ENCODE peak calls at places on chromosomes 6 and 20, in five cellular contexts. O is fibroblast of the aortic adventitia, I is foreskin keratinocyte, P is MCF 10A, W is nephron progenitor cell. T is an unnamed sample.

GRCh38 chr6:149925253-149925973 is 2.5 kb upstream of the RAET1G start:
- DNase-seq in I (no peak), P (no peak), O (no peak), W (peak), T (no peak)

GRCh38 chr20:41048475-41049242 is 20.0 kb downstream of the TOP1 start:
- DNase-seq in P (no peak), W (no peak), I (no peak), O (no peak), T (no peak)

GRCh38 chr6:139927236-139927635 is 552.8 kb upstream of the CITED2 start:
- DNase-seq in P (peak), O (peak), I (no peak), W (no peak), T (no peak)

GRCh38 chr20:53829706-53830521 is 236.3 kb upstream of the ZNF217 start:
- DNase-seq in P (peak), I (no peak), W (no peak), O (peak), T (no peak)

GRCh38 chr20:54212226-54212625 is 4.3 kb downstream of the PFDN4 start:
- DNase-seq in O (peak), W (no peak), I (no peak), P (no peak), T (no peak)

GRCh38 chr20:53331151-53331973 is 262.3 kb downstream of the ZNF217 start:
- DNase-seq in O (peak), P (peak), I (no peak), W (no peak), T (no peak)

GRCh38 chr20:40882173-40882572 is 146.4 kb upstream of the TOP1 start:
- DNase-seq in O (no peak), I (no peak), W (no peak), P (no peak), T (no peak)

GRCh38 chr20:48786916-48787676 is 40.7 kb downstream of the PREX1 start:
- DNase-seq in P (no peak), I (no peak), O (no peak), W (peak), T (peak)

GRCh38 chr20:39282619-39283092 is 320.5 kb downstream of the DHX35 start:
- DNase-seq in I (no peak), O (no peak), P (no peak), W (peak), T (no peak)

GRCh38 chr20:311603-312002 is 13.7 kb upstream of the SOX12 start:
- DNase-seq in I (no peak), P (no peak), W (no peak), O (no peak), T (no peak)

GRCh38 chr6:30612213-30612612 is 4.8 kb downstream of the PPP1R10 start:
- DNase-seq in W (no peak), O (peak), I (no peak), P (peak), T (no peak)

GRCh38 chr6:85343428-85343827 is 106.5 kb upstream of the NT5E start:
- DNase-seq in W (no peak), O (no peak), P (no peak), I (no peak), T (no peak)

GRCh38 chr20:1800180-1800579 is 95.0 kb upstream of the SIRPA start:
- DNase-seq in P (no peak), O (no peak), W (no peak), I (no peak), T (no peak)

GRCh38 chr6:22327881-22328280 is 31.0 kb upstream of the PRL start:
- DNase-seq in O (no peak), W (no peak), I (no peak), P (no peak), T (no peak)

GRCh38 chr20:38471987-38472512 is 593 bp upstream of the RALGAPB start:
- DNase-seq in W (no peak), O (no peak), I (no peak), P (no peak), T (no peak)

GRCh38 chr6:88422831-88423230 is 256.7 kb upstream of the CNR1 start:
- DNase-seq in O (no peak), W (no peak), P (peak), I (no peak), T (no peak)
- TF ChIP-seq CTCF in O (peak), W (no peak), P (peak), I (peak), T (no peak)

DNA sequence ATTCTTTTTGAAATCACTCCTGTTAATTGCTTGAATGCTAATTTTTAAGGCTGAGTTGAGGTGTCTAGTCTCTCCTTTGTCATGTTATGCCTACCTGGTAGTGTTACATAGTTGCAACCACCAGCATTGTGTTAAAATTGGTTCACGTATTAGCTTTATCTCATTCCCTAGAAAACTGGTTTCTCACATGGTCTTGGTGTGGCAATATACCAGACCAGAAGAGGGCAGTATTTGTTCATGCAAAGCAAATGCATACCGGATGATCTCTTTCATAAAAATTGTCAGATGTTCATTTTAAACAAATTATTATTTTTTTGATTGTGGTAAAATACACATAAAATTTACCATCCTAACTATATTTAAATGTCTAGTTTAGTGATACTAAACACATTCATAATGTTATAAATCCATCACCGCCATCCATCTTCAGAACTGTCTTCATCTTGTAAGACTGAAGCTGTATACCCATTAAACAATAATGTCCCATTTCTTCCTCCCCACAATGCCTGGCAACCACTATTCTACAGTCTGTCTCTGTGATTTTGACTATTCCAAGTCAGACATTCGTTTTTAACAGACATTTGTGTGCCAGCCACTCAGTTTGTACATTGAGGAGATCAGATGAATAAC is 92.8 kb downstream of the ATRN start:
- DNase-seq in P (peak), I (no peak), O (peak), W (peak), T (no peak)
- TF ChIP-seq CTCF in P (peak), I (peak), O (peak), W (peak), T (peak)

GRCh38 chr6:9250852-9251251 is 815.5 kb upstream of the SLC35B3 start:
- DNase-seq in O (peak), P (peak), I (peak), W (peak), T (peak)
- TF ChIP-seq CTCF in O (peak), P (peak), I (peak), W (peak), T (no peak)

GRCh38 chr20:44136579-44136978 is 50.4 kb downstream of the JPH2 start:
- DNase-seq in I (no peak), O (no peak), W (no peak), P (no peak), T (no peak)

GRCh38 chr20:44138859-44139258 is 48.1 kb downstream of the JPH2 start:
- DNase-seq in O (no peak), W (no peak), I (no peak), P (no peak), T (no peak)

GRCh38 chr20:44134897-44135810 is 51.8 kb downstream of the JPH2 start:
- DNase-seq in I (no peak), O (no peak), P (no peak), W (no peak), T (no peak)

GRCh38 chr20:44135811-44136204 is 51.2 kb downstream of the JPH2 start:
- DNase-seq in W (no peak), P (no peak), O (no peak), I (no peak), T (no peak)

DNA sequence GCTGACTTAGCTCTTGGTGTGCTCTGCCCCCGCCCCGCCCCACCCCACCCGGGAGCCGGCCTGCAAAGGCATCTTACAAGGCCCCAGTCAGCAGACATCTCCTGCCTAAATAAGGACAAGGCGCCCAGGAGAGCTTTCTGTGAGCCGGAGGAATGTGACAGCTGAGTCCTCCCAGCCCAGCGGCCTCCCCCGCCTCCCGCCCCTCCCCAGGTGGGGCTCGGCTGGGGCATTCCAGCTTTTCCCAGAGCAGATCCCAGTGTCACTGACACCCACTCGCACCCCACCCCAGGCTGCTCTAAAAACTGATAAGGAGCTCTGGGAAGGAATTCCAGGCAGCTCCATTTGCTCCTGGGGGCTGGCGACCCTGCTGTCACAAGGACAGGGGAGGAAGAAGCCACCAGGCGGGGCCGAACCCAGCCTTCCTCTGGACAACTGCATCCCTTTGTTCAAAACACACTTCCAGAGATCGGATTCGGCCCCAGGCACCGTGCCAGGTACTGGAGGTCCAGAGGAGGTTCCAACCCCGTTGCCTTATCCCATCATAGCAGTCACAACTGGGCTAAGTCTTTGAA is 49.7 kb downstream of the JPH2 start:
- DNase-seq in O (peak), W (peak), P (no peak), I (no peak), T (no peak)
- TF ChIP-seq CTCF in O (no peak), W (no peak), P (no peak), I (no peak), T (no peak)

DNA sequence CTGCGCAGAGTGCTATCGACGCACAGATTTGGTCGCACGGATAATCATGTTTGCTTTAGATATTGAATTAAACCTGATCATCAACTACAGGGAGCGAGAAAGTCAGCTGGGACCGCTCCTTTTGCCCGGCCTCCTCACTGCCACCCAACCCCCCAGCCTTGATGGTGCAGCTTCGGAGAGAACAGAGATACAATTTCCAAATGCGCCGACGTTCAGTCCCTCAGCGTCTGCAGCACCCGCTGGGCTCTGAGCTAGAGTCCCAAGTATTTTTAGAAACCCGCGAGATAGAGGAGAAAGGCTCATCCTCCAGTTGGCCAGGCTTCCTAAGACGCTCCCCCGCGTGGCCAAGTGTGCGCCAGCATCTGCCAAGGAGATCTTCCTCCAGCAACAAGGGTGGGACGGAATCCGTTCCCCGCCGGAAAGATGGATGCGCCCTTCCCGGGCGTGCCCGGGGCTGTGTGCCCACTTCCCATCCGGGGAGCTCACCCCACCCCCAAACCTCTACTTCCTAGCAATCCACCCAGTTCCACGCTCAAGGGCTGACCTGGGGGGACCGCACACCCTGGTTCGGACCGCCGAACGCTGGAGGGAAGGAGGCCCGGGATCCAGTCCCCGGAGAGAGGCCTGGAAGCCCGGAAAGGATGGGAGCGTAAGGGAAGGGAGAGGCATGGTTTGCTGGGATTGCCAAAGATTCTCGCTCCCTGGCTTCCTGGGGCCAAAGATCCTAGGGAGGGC is 4.1 kb downstream of the NKX2-2 start:
- DNase-seq in W (no peak), I (no peak), O (peak), P (no peak), T (peak)
- TF ChIP-seq CTCF in W (no peak), I (peak), O (peak), P (no peak), T (no peak)

GRCh38 chr20:45467861-45468260 is 1.7 kb upstream of the WFDC2 start:
- DNase-seq in I (no peak), P (no peak), O (no peak), W (no peak), T (no peak)

GRCh38 chr20:45467172-45467571 is 2.4 kb upstream of the WFDC2 start:
- DNase-seq in W (no peak), P (no peak), I (no peak), O (no peak), T (no peak)

GRCh38 chr20:45470939-45471338 is 1.4 kb downstream of the WFDC2 start:
- DNase-seq in W (no peak), I (no peak), P (no peak), O (peak), T (no peak)

GRCh38 chr20:45470262-45470931 is 844 bp downstream of the WFDC2 start:
- DNase-seq in P (no peak), W (peak), I (no peak), O (peak), T (peak)

GRCh38 chr20:45469336-45470261 is at the start of gene WFDC2:
- DNase-seq in I (no peak), O (no peak), P (no peak), W (peak), T (peak)
- TF ChIP-seq CTCF in I (peak), O (no peak), P (no peak), W (no peak), T (no peak)

GRCh38 chr6:90296346-90297123 is at the start of gene BACH2:
- DNase-seq in O (peak), I (peak), W (peak), P (peak), T (peak)

GRCh38 chr6:90294008-90294511 is 2.6 kb downstream of the BACH2 start:
- DNase-seq in O (no peak), I (no peak), W (no peak), P (no peak), T (no peak)

GRCh38 chr6:90294614-90294988 is 2.0 kb downstream of the BACH2 start:
- DNase-seq in P (no peak), O (no peak), I (no peak), W (peak), T (peak)

GRCh38 chr6:90295854-90296345 is 743 bp downstream of the BACH2 start:
- DNase-seq in W (peak), P (peak), I (peak), O (peak), T (peak)

DNA sequence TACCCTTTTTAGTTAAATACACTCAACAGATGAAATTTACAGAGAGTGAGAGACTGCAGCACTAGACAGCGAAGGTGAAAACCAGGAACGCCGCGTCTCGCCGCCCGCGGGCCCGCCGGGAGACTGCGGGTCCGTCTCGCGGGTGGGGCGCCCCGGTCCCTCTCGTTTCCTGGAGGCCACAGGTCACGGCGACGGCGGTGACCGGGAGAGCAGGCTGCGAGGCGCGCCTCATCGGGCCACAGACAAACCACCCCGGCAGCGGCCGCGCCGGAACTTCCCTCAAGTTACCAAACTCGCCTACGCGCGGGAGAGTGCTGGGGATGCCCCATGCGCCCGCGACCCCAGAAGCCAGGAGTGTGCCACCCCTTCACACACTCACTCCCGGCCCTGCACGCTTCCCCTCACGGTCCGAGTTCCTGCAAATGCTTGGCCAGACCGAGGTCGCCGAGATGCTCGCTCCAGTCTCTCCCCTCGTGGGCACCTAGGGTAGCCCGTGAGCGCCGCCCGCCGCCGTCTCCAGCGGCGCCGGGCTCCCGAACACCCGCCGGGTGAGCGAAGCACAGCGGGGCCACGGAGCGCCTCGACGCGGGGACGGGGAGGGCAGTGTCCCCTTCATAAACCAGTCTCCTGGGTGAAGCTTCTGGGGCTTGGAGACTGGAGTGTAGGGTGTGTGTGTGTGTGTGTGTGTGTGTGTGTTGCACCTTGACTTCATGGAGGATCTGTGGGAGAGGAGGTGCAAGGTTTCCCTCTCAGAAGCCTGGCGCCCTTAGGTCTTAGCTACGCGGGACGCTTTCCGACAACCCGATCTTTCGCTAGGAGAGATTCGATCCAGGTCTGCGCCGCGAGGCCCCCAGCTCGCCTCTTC is 1.4 kb downstream of the BACH2 start:
- DNase-seq in P (peak), O (peak), W (peak), I (peak), T (peak)
- TF ChIP-seq CTCF in P (no peak), O (no peak), W (no peak), I (peak), T (no peak)

GRCh38 chr6:137258170-137258569 is 39.0 kb upstream of the IFNGR1 start:
- DNase-seq in W (no peak), P (no peak), O (no peak), I (no peak), T (no peak)
- TF ChIP-seq CTCF in W (no peak), P (no peak), O (no peak), I (no peak), T (no peak)

GRCh38 chr6:45378324-45378926 is 691 bp upstream of the SUPT3H start:
- DNase-seq in I (no peak), O (no peak), W (no peak), P (no peak), T (peak)
- TF ChIP-seq CTCF in I (no peak), O (no peak), W (no peak), P (no peak), T (no peak)

DNA sequence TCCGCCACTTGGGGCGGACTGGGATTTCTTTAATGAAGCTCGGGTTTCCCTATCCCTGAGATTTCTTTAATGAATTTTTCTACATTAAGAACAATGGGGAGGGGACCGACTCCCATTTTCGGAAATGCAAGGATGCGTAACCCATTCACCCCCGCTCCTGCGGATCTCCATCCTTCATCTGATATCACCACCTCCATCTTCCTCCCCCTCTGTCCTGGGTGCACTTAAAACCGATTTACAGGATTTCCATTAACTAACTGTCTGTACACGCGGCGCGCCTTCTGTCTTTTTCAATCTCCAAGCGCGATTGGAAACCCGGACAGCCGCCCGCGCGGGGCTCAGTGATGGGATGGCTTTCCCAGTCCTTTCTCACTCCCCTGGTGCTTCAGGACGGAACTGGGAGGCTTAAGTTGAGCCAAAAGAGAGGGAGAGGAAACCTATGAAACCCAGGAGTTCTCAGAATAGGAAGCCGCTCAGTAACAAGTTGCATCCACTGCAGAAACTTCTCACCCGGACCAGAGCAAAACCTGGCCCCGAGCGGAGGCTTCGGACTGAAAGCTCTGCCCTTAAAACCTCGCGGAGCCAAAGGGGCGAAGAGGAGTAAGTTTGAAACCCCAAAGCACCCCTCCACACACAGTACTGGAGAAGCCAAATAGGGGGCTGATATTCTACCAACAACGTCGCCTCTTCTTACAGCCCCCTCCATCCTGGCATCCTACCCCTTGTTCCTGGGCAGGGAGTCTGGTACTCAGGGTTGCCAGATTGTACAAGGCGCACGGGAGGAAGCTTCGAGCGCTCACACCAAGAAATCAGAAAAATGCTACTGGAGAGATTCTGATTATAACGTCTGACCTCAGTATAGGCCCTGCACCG is 721 bp upstream of the COL12A1 start:
- DNase-seq in I (no peak), P (no peak), O (no peak), W (peak), T (peak)
- TF ChIP-seq CTCF in I (peak), P (peak), O (peak), W (no peak), T (no peak)